ENCODE peak calls at places on chromosomes 16 and 17, in four cellular contexts. One of them, this sample, is unnamed.

GRCh38 chr17:78780852-78781338 is 1.2 kb downstream of the CYTH1 start:
- DNase-seq in fibroblast of lung: no peak
- DNase-seq in GM23248: peak; percentile 68
- DNase-seq in MM.1S: no peak
- DNase-seq in this sample: peak; percentile 74

GRCh38 chr17:39595928-39596327 is 11.8 kb downstream of the NEUROD2 start:
- DNase-seq in GM23248: no peak
- DNase-seq in fibroblast of lung: no peak
- DNase-seq in MM.1S: no peak
- DNase-seq in this sample: no peak

GRCh38 chr17:17298108-17298507 is 5.1 kb upstream of the NT5M start:
- DNase-seq in GM23248: peak; percentile 67
- DNase-seq in MM.1S: peak; percentile 35
- DNase-seq in fibroblast of lung: no peak
- DNase-seq in this sample: no peak

GRCh38 chr17:75031972-75032895 is 14.5 kb downstream of the ATP5PD start:
- DNase-seq in MM.1S: no peak
- DNase-seq in fibroblast of lung: peak; percentile 81
- DNase-seq in GM23248: peak; percentile 95
- DNase-seq in this sample: peak; percentile 82

GRCh38 chr16:89037261-89038152 is 56.1 kb upstream of the ACSF3 start:
- DNase-seq in MM.1S: peak; percentile 16
- DNase-seq in GM23248: peak; percentile 67
- DNase-seq in fibroblast of lung: peak; percentile 17
- DNase-seq in this sample: peak; percentile 12

GRCh38 chr17:6471531-6472465 is 27.5 kb downstream of the PIMREG start:
- DNase-seq in fibroblast of lung: peak; percentile 70
- DNase-seq in GM23248: peak; percentile 86
- DNase-seq in MM.1S: no peak
- DNase-seq in this sample: no peak

GRCh38 chr17:66542967-66543525 is 240.6 kb downstream of the PRKCA start:
- DNase-seq in fibroblast of lung: peak; percentile 88
- DNase-seq in GM23248: peak; percentile 58
- DNase-seq in MM.1S: no peak
- DNase-seq in this sample: no peak

GRCh38 chr16:4410335-4411075 is 5.9 kb downstream of the CORO7 start:
- DNase-seq in fibroblast of lung: peak; percentile 91
- DNase-seq in MM.1S: no peak
- DNase-seq in GM23248: peak; percentile 23
- DNase-seq in this sample: no peak

GRCh38 chr16:81495321-81496234 is 51.0 kb downstream of the CMIP start:
- DNase-seq in MM.1S: no peak
- DNase-seq in fibroblast of lung: no peak
- DNase-seq in GM23248: no peak
- DNase-seq in this sample: no peak

GRCh38 chr16:65012357-65012756 is 109.5 kb downstream of the CDH11 start:
- DNase-seq in MM.1S: no peak
- DNase-seq in GM23248: peak; percentile 79
- DNase-seq in fibroblast of lung: peak; percentile 88
- DNase-seq in this sample: no peak

GRCh38 chr17:49498037-49498615 is 3.0 kb downstream of the NGFR start:
- DNase-seq in MM.1S: no peak
- DNase-seq in fibroblast of lung: no peak
- DNase-seq in GM23248: no peak
- DNase-seq in this sample: no peak

GRCh38 chr17:51627776-51628175 is 367.4 kb downstream of the UTP18 start:
- DNase-seq in fibroblast of lung: no peak
- DNase-seq in MM.1S: no peak
- DNase-seq in GM23248: no peak
- DNase-seq in this sample: no peak

GRCh38 chr16:51880776-51881175 is 666.2 kb downstream of the TOX3 start:
- DNase-seq in MM.1S: no peak
- DNase-seq in GM23248: peak; percentile 70
- DNase-seq in fibroblast of lung: peak; percentile 86
- DNase-seq in this sample: no peak

GRCh38 chr17:65530985-65531507 is 30.4 kb downstream of the AXIN2 start:
- DNase-seq in GM23248: peak; percentile 54
- DNase-seq in fibroblast of lung: peak; percentile 82
- DNase-seq in MM.1S: no peak
- DNase-seq in this sample: no peak

GRCh38 chr17:59366040-59366757 is 34.7 kb downstream of the YPEL2 start:
- DNase-seq in fibroblast of lung: peak; percentile 71
- DNase-seq in GM23248: no peak
- DNase-seq in MM.1S: no peak
- DNase-seq in this sample: no peak

GRCh38 chr17:4786111-4786491 is at the start of gene VMO1:
- DNase-seq in MM.1S: no peak
- DNase-seq in fibroblast of lung: no peak
- DNase-seq in GM23248: peak; percentile 69
- DNase-seq in this sample: no peak

GRCh38 chr16:425082-425718 is at the start of gene RAB11FIP3:
- DNase-seq in MM.1S: peak; percentile 88
- DNase-seq in GM23248: peak; percentile 91
- DNase-seq in fibroblast of lung: peak; percentile 79
- DNase-seq in this sample: peak; percentile 83

GRCh38 chr16:1638757-1639156 is 26.6 kb downstream of the CRAMP1 start:
- DNase-seq in GM23248: no peak
- DNase-seq in fibroblast of lung: no peak
- DNase-seq in MM.1S: no peak
- DNase-seq in this sample: no peak

GRCh38 chr17:16351831-16352230 is 1.4 kb downstream of the CENPV start:
- DNase-seq in fibroblast of lung: peak; percentile 72
- DNase-seq in MM.1S: no peak
- DNase-seq in GM23248: peak; percentile 72
- DNase-seq in this sample: no peak

GRCh38 chr17:34637548-34638525 is 58.5 kb downstream of the TMEM132E start:
- DNase-seq in fibroblast of lung: peak; percentile 35
- DNase-seq in MM.1S: peak; percentile 81
- DNase-seq in GM23248: peak; percentile 85
- DNase-seq in this sample: peak; percentile 77

GRCh38 chr17:78416791-78417530 is 38.5 kb downstream of the PGS1 start:
- DNase-seq in fibroblast of lung: no peak
- DNase-seq in GM23248: no peak
- DNase-seq in MM.1S: no peak
- DNase-seq in this sample: no peak

GRCh38 chr17:31583795-31584340 is 192.4 kb downstream of the RAB11FIP4 start:
- DNase-seq in GM23248: no peak
- DNase-seq in fibroblast of lung: no peak
- DNase-seq in MM.1S: no peak
- DNase-seq in this sample: no peak

GRCh38 chr17:47720754-47721533 is 12.1 kb upstream of the TBX21 start:
- DNase-seq in fibroblast of lung: peak; percentile 33
- DNase-seq in GM23248: peak; percentile 78
- DNase-seq in MM.1S: no peak
- DNase-seq in this sample: peak; percentile 94

GRCh38 chr16:11089504-11090124 is 145.2 kb downstream of the CLEC16A start:
- DNase-seq in MM.1S: no peak
- DNase-seq in GM23248: peak; percentile 32
- DNase-seq in fibroblast of lung: peak; percentile 62
- DNase-seq in this sample: no peak

GRCh38 chr17:81209141-81209540 is 13.6 kb downstream of the CEP131 start:
- DNase-seq in GM23248: no peak
- DNase-seq in MM.1S: no peak
- DNase-seq in fibroblast of lung: no peak
- DNase-seq in this sample: no peak

GRCh38 chr17:81208651-81209050 is 14.1 kb downstream of the CEP131 start:
- DNase-seq in GM23248: no peak
- DNase-seq in MM.1S: no peak
- DNase-seq in fibroblast of lung: no peak
- DNase-seq in this sample: no peak

GRCh38 chr17:81206166-81206565 is 16.6 kb downstream of the CEP131 start:
- DNase-seq in MM.1S: no peak
- DNase-seq in GM23248: no peak
- DNase-seq in fibroblast of lung: no peak
- DNase-seq in this sample: no peak

GRCh38 chr17:81206657-81207056 is 16.1 kb downstream of the CEP131 start:
- DNase-seq in fibroblast of lung: no peak
- DNase-seq in GM23248: no peak
- DNase-seq in MM.1S: no peak
- DNase-seq in this sample: no peak

DNA sequence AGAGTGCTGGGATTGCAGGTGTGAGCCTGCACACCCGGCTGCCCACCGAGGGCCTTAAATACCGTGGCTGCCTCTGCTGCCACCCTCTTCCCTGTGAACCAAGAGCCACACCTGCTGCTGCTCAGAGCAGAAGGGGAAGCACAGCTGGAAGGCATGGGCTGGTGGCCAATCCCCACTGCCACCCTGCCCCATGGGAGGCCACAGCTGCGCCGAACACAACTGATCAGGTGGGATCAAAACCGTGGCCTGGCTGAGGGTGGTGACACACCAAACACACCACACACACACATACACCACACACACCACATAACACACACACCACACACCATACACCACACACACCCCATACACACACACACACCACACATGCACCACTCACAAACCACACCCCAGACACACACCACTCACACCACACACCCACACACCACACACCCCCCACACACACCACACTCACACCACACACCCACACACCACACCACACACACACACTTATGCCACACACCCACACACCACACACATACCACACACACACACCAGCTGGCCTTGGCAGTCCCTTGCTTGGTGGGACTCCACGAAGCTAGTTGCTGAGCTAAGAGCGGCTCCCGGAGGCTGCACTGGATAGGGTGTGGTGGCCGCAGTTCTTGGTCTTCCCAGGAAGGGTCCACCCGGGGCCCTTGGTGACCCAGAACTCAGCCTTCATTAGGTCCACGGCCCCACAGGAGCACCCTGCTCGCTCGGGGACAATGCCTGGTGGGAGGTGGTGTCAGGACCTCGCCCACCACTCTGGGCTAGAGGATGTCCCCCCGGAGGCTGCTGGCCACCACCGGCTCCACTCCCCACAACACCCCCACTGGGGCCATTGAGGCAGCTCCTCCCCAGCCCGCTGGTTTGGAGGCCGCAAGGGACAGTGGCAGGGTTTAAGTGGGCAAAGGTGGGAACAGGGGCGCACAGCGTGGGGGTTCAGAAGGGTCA is 14.9 kb downstream of the CEP131 start:
- DNase-seq in fibroblast of lung: no peak
- DNase-seq in GM23248: peak; percentile 9
- DNase-seq in MM.1S: no peak
- DNase-seq in this sample: no peak
- H3K27ac ChIP-seq in fibroblast of lung: no peak overlapping the region
- H3K27ac ChIP-seq in GM23248: no peak overlapping the region
- H3K27ac ChIP-seq in MM.1S: no peak overlapping the region
- H3K27ac ChIP-seq in this sample: no peak overlapping the region

GRCh38 chr17:37743875-37744632 is 805 bp downstream of the HNF1B start:
- DNase-seq in GM23248: no peak
- DNase-seq in MM.1S: no peak
- DNase-seq in fibroblast of lung: no peak
- DNase-seq in this sample: no peak

GRCh38 chr17:37742762-37743611 is 1.9 kb downstream of the HNF1B start:
- DNase-seq in fibroblast of lung: no peak
- DNase-seq in MM.1S: no peak
- DNase-seq in GM23248: peak; percentile 29
- DNase-seq in this sample: no peak

GRCh38 chr17:37742114-37742761 is 2.6 kb downstream of the HNF1B start:
- DNase-seq in MM.1S: no peak
- DNase-seq in GM23248: peak; percentile 40
- DNase-seq in fibroblast of lung: peak; percentile 17
- DNase-seq in this sample: no peak

GRCh38 chr17:37744633-37744927 is 279 bp downstream of the HNF1B start:
- DNase-seq in fibroblast of lung: no peak
- DNase-seq in MM.1S: no peak
- DNase-seq in GM23248: no peak
- DNase-seq in this sample: no peak

DNA sequence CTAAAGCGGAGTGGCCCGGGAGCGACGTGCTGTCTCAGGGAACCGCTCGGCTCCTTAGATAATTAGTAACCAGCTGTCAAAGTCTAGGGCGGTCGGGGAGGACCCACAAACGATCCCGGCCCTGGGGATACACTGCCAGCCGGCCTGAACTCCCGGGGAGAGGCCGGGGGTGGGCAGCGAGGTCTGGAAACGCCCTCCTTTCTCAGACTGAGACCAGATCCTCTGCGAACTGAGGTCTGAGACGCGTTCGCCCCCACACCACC is 1.3 kb downstream of the HNF1B start:
- DNase-seq in MM.1S: no peak
- DNase-seq in GM23248: no peak
- DNase-seq in fibroblast of lung: no peak
- DNase-seq in this sample: no peak
- H3K4me3 ChIP-seq in MM.1S: no peak overlapping the region
- H3K4me3 ChIP-seq in GM23248: no peak overlapping the region
- H3K4me3 ChIP-seq in fibroblast of lung: no peak overlapping the region
- H3K4me3 ChIP-seq in this sample: no peak overlapping the region

GRCh38 chr16:28130099-28131088 is 66.9 kb upstream of the GSG1L start:
- DNase-seq in MM.1S: no peak
- DNase-seq in fibroblast of lung: peak; percentile 38
- DNase-seq in GM23248: peak; percentile 60
- DNase-seq in this sample: no peak

GRCh38 chr16:28126684-28127620 is 63.4 kb upstream of the GSG1L start:
- DNase-seq in GM23248: no peak
- DNase-seq in fibroblast of lung: no peak
- DNase-seq in MM.1S: no peak
- DNase-seq in this sample: no peak

GRCh38 chr16:28120754-28121153 is 57.2 kb upstream of the GSG1L start:
- DNase-seq in MM.1S: no peak
- DNase-seq in fibroblast of lung: no peak
- DNase-seq in GM23248: no peak
- DNase-seq in this sample: no peak

GRCh38 chr16:28121527-28121926 is 58.0 kb upstream of the GSG1L start:
- DNase-seq in GM23248: no peak
- DNase-seq in fibroblast of lung: no peak
- DNase-seq in MM.1S: no peak
- DNase-seq in this sample: no peak

DNA sequence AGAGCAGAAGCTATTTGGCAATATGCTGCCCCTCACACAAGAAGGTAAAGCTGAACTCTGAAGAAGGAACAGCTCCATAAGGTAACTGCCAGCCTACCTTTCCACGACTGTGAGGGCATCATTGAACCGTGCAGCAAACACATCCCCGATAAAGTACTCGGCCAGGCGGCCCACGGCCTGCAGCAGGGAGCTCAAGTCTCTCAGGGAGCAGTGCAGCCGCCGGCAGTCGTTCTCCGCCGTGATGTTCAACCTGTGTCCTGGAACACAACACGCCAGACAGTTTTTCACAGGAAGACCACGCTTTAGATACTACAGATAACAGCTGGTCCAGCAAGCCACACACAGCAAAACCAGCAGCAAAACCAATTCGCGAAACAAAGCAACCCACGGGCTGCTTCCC is 62.1 kb upstream of the GSG1L start:
- DNase-seq in GM23248: no peak
- DNase-seq in fibroblast of lung: no peak
- DNase-seq in MM.1S: no peak
- DNase-seq in this sample: no peak
- H3K36me3 ChIP-seq in GM23248: peaks cover 78% of the 10 kb centered on the region
- H3K36me3 ChIP-seq in fibroblast of lung: peaks cover 45% of the 10 kb centered on the region
- H3K36me3 ChIP-seq in MM.1S: peaks cover 16% of the 10 kb centered on the region
- H3K36me3 ChIP-seq in this sample: peaks cover 95% of the 10 kb centered on the region

DNA sequence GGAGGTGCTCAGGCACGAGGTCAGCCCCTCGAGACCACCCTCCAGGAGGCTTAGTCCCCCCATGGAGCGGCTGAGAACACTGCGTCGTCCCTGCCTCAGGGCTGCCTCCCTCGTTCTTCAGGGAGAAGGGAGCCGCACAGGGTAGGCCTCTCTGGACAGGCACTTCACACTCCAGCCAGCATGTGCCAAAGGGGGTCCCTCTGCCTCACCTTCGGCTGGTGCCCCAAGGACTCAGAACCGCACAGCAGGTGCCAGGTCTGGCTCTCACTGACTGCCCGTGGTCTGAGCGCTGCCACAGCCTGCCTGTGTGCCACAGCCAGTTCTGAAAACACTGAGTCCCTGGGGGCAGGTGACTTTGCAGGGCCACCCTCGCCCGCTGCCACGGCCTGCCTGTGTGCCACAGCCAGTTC is 7.1 kb downstream of the P2RX5 start:
- DNase-seq in GM23248: no peak
- DNase-seq in MM.1S: peak; percentile 2
- DNase-seq in fibroblast of lung: no peak
- DNase-seq in this sample: no peak
- H3K27ac ChIP-seq in GM23248: no peak overlapping the region
- H3K27ac ChIP-seq in MM.1S: no peak overlapping the region
- H3K27ac ChIP-seq in fibroblast of lung: no peak overlapping the region
- H3K27ac ChIP-seq in this sample: no peak overlapping the region